ENCODE peak calls at places on chromosomes 6 and 20, in ten cellular contexts. D is MV-4-11; S is NCI-H460; B is CD8-positive, alpha-beta memory T cell; T is fibroblast of mammary gland; R is activated naive CD4-positive, alpha-beta T cell treated with anti-CD3 and anti-CD28 coated beads for 36 hours; M is HFF-Myc; C is ureter; L is cardiac muscle cell; J is caudate nucleus. W is an unnamed sample.

GRCh38 chr20:9286501-9286900 is 217.6 kb downstream of the PLCB4 start:
- DNase-seq in D (no peak), S (no peak), B (no peak), T (peak), R (no peak), M (no peak), C (no peak), L (no peak), J (no peak), W (no peak)

GRCh38 chr20:19129976-19130612 is 82.3 kb upstream of the SLC24A3 start:
- DNase-seq in D (no peak), S (no peak), B (no peak), T (no peak), R (no peak), M (no peak), C (no peak), L (no peak), J (no peak), W (no peak)

GRCh38 chr20:23023621-23024187 is 11.4 kb upstream of the SSTR4 start:
- DNase-seq in D (no peak), S (no peak), B (no peak), T (no peak), R (no peak), M (no peak), C (no peak), L (no peak), J (no peak), W (no peak)

GRCh38 chr20:24739751-24740150 is 209.3 kb upstream of the CST7 start:
- DNase-seq in D (no peak), S (no peak), B (no peak), T (no peak), R (no peak), M (no peak), C (no peak), L (no peak), J (no peak), W (no peak)

GRCh38 chr20:48180637-48181036 is 395.4 kb upstream of the SULF2 start:
- DNase-seq in D (no peak), S (no peak), B (no peak), T (no peak), R (no peak), M (no peak), C (no peak), L (no peak), J (no peak), W (no peak)

GRCh38 chr6:5746392-5747140 is 260.2 kb downstream of the NRN1 start:
- DNase-seq in D (no peak), S (no peak), B (no peak), T (no peak), R (no peak), M (peak), C (no peak), L (no peak), J (no peak), W (no peak)

GRCh38 chr6:133301739-133302138 is 60.6 kb downstream of the EYA4 start:
- DNase-seq in D (no peak), S (no peak), B (no peak), T (no peak), R (no peak), M (no peak), C (no peak), L (no peak), J (no peak), W (no peak)

GRCh38 chr20:37846573-37846972 is 56.4 kb upstream of the VSTM2L start:
- DNase-seq in D (no peak), S (no peak), B (no peak), T (no peak), R (no peak), M (no peak), C (no peak), L (no peak), J (no peak), W (no peak)

GRCh38 chr6:6177754-6178153 is 142.7 kb downstream of the F13A1 start:
- DNase-seq in D (no peak), S (no peak), B (no peak), T (no peak), R (no peak), M (no peak), C (no peak), L (no peak), J (no peak), W (no peak)

GRCh38 chr6:107819217-107819616 is 4.9 kb downstream of the SCML4 start:
- DNase-seq in D (no peak), S (no peak), B (no peak), T (peak), R (peak), M (no peak), C (no peak), L (no peak), J (no peak), W (no peak)

GRCh38 chr6:37525460-37526357 is 26.0 kb upstream of the CCDC167 start:
- DNase-seq in D (peak), S (peak), B (no peak), T (peak), R (no peak), M (no peak), C (no peak), L (peak), J (no peak), W (no peak)

GRCh38 chr6:34053721-34054120 is 92.2 kb downstream of the GRM4 start:
- DNase-seq in D (no peak), S (no peak), B (no peak), T (no peak), R (no peak), M (no peak), C (no peak), L (no peak), J (peak), W (no peak)

GRCh38 chr6:138728672-138729071 is 44.9 kb upstream of the CCDC28A start:
- DNase-seq in D (peak), S (no peak), B (no peak), T (no peak), R (no peak), M (no peak), C (no peak), L (no peak), J (no peak), W (no peak)

GRCh38 chr6:41470341-41471063 is 75.7 kb upstream of the FOXP4 start:
- DNase-seq in D (peak), S (peak), B (no peak), T (peak), R (peak), M (no peak), C (peak), L (no peak), J (no peak), W (peak)

GRCh38 chr6:170212051-170212756 is 78.7 kb downstream of the DLL1 start:
- DNase-seq in D (no peak), S (no peak), B (no peak), T (no peak), R (no peak), M (no peak), C (peak), L (no peak), J (no peak), W (peak)

GRCh38 chr20:45833883-45834796 is 541 bp downstream of the SNX21 start:
- DNase-seq in D (no peak), S (peak), B (peak), T (peak), R (peak), M (no peak), C (peak), L (peak), J (peak), W (peak)

GRCh38 chr6:36349240-36349639 is 12.6 kb upstream of the BNIP5 start:
- DNase-seq in D (no peak), S (no peak), B (no peak), T (no peak), R (peak), M (no peak), C (no peak), L (no peak), J (peak), W (no peak)

GRCh38 chr6:11537229-11538048 is at the start of gene TMEM170B:
- DNase-seq in D (peak), S (peak), B (peak), T (peak), R (peak), M (peak), C (peak), L (peak), J (peak), W (peak)